ENCODE peak calls at places on chromosomes 4 and X, in eight cellular contexts. Q is right atrium auricular region, Z is heart right ventricle, V is AG10803, T is HCT116, D is IMR-90, Y is tibial artery, N is dorsolateral prefrontal cortex. R is an unnamed sample.

GRCh38 chrX:73577368-73577767 is 14.4 kb downstream of the CHIC1 start:
- DNase-seq in T (no peak), V (peak), N (no peak), Q (no peak), Z (no peak), D (peak), Y (no peak), R (peak)

GRCh38 chr4:36152712-36153111 is 91.6 kb downstream of the ARAP2 start:
- DNase-seq in Z (no peak), Q (no peak), T (no peak), N (no peak), Y (no peak), V (no peak), D (no peak), R (no peak)

GRCh38 chrX:100696699-100697351 is 35.1 kb downstream of the SYTL4 start:
- DNase-seq in Q (no peak), N (no peak), T (no peak), V (no peak), Z (no peak), D (no peak), Y (no peak), R (no peak)

GRCh38 chrX:20623448-20623847 is 356.7 kb upstream of the RPS6KA3 start:
- DNase-seq in Z (no peak), D (no peak), Q (no peak), Y (no peak), V (no peak), N (no peak), T (peak), R (peak)

GRCh38 chr4:153788064-153788418 is 842 bp downstream of the SFRP2 start:
- DNase-seq in Q (no peak), Y (no peak), T (no peak), Z (no peak), V (no peak), D (no peak), N (no peak), R (no peak)

GRCh38 chr4:126071346-126072333 is 756.9 kb downstream of the FAT4 start:
- DNase-seq in Q (no peak), Y (no peak), T (no peak), V (peak), D (peak), N (no peak), Z (no peak), R (peak)

GRCh38 chr4:30903493-30903892 is 183.3 kb downstream of the PCDH7 start:
- DNase-seq in N (no peak), V (no peak), D (peak), Z (no peak), T (no peak), Q (no peak), Y (no peak), R (peak)

GRCh38 chr4:119666653-119667091 is 38.1 kb upstream of the PDE5A start:
- DNase-seq in V (no peak), Y (no peak), Q (no peak), Z (no peak), T (no peak), N (no peak), D (peak), R (no peak)

GRCh38 chrX:101219840-101220191 is 230 bp downstream of the DRP2 start:
- DNase-seq in V (peak), Y (no peak), Z (no peak), Q (no peak), N (no peak), T (no peak), D (peak), R (no peak)

GRCh38 chrX:153708415-153708814 is 15.8 kb downstream of the BCAP31 start:
- DNase-seq in Y (peak), Z (peak), V (peak), D (peak), T (no peak), N (peak), Q (peak), R (peak)

GRCh38 chr4:131499139-131499873 is 1649.8 kb upstream of the PCDH10 start:
- DNase-seq in Y (no peak), Z (no peak), T (no peak), V (no peak), Q (no peak), D (peak), N (no peak), R (peak)

GRCh38 chr4:89024051-89024675 is 32.8 kb downstream of the FAM13A start:
- DNase-seq in N (no peak), D (peak), Z (no peak), V (peak), Q (no peak), Y (no peak), T (peak), R (peak)

GRCh38 chr4:110840221-110840654 is 217.4 kb upstream of the PITX2 start:
- DNase-seq in V (peak), T (no peak), N (no peak), Q (no peak), D (peak), Y (no peak), Z (no peak), R (no peak)

GRCh38 chrX:16664059-16664458 is 14.1 kb downstream of the S100G start:
- DNase-seq in T (no peak), Y (no peak), V (no peak), Q (no peak), Z (no peak), N (no peak), D (peak), R (no peak)

GRCh38 chr4:188903995-188904394 is 764.8 kb downstream of the TRIML1 start:
- DNase-seq in Y (no peak), Z (no peak), N (no peak), Q (no peak), T (no peak), V (no peak), D (peak), R (no peak)

GRCh38 chr4:76364763-76365162 is 56.2 kb downstream of the CCDC158 start:
- DNase-seq in Z (no peak), Y (no peak), T (no peak), Q (no peak), V (no peak), D (no peak), N (no peak), R (no peak)

GRCh38 chr4:126777649-126778048 is 855.1 kb upstream of the INTU start:
- DNase-seq in V (peak), Q (no peak), D (peak), Y (no peak), N (no peak), Z (no peak), T (no peak), R (peak)

GRCh38 chrX:41047878-41048534 is 37.2 kb upstream of the USP9X start:
- DNase-seq in D (no peak), Z (no peak), Y (no peak), N (no peak), V (no peak), T (no peak), Q (no peak), R (no peak)
- H3K4me3 ChIP-seq in D (no peak), Z (no peak), Y (no peak), N (no peak), V (no peak), T (no peak), Q (no peak), R (no peak)

DNA sequence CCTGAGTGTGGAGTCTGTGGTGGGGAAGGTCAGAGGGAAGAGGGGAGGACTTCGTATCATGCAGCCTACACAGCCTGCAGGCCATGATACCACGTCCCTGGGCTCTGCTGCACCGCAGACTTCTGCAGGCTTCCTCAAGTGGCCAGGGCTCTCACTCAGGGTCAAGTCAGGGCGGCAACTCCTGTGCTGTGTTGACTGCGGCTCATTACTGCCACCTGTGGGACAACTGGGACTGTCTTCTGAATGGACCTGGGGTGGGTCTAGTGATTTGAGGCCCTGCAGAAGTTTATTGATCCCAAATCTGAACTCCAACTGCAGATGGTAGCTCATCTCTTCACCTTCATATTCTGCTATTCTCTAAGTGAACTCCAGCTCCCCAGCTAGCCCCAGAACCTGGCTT is 167.1 kb downstream of the NSUN7 start:
- DNase-seq in N (no peak), V (peak), Y (peak), T (peak), D (no peak), Q (no peak), Z (no peak), R (peak)
- TF ChIP-seq CTCF in N (peak), V (peak), Y (peak), T (peak), D (peak), Q (peak), Z (peak), R (peak)

GRCh38 chr4:78656968-78657445 is 105.4 kb downstream of the ANXA3 start:
- DNase-seq in V (peak), N (no peak), Y (no peak), Z (no peak), D (no peak), Q (no peak), T (no peak), R (no peak)
- H3K4me3 ChIP-seq in V (no peak), N (no peak), Y (no peak), Z (no peak), D (no peak), Q (no peak), T (no peak), R (no peak)

GRCh38 chr4:2868840-2869487 is 25.3 kb downstream of the ADD1 start:
- DNase-seq in Q (no peak), Z (no peak), D (no peak), N (no peak), V (no peak), T (no peak), Y (no peak), R (no peak)
- TF ChIP-seq CTCF in Q (no peak), Z (no peak), D (no peak), N (no peak), V (no peak), T (no peak), Y (no peak), R (no peak)

DNA sequence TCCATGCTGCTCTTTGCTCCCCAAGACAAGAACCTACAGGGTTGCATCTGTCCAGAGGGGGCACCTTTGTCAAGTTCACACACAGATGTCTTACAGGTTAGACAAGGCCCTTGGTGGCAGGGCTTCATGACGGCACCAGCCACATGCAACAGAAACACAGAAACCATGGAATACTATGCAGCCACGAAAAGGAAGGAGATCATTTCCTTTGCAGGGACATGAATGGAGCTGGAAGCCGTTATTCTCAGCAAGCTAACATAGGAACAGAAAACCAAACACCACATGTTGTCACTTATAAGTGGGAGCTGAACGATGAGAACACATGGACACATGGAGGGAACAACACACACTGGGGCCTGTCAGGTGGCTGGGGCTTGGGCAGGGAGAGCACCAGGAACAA is 85.1 kb upstream of the NDP start:
- DNase-seq in N (no peak), V (no peak), Q (no peak), Z (no peak), T (no peak), D (no peak), Y (no peak), R (no peak)
- H3K4me3 ChIP-seq in N (no peak), V (no peak), Q (no peak), Z (no peak), T (no peak), D (no peak), Y (no peak), R (no peak)